ENCODE peak calls at places on chromosomes 3 and 15, in six cellular contexts. F, I, B, O, M and H are unnamed samples.

GRCh38 chr15:63497642-63498100 is 6.7 kb upstream of the USP3 start:
- DNase-seq in F (no peak), M (no peak), O (peak; percentile 71), B (peak; percentile 93), I (peak; percentile 37), H (peak; percentile 53)

GRCh38 chr3:124767259-124767658 is 37.0 kb downstream of the UMPS start:
- DNase-seq in I (no peak), B (no peak), M (no peak), F (no peak), O (no peak), H (no peak)

GRCh38 chr15:92091155-92091734 is 237.7 kb downstream of the SLCO3A1 start:
- DNase-seq in F (peak; percentile 82), O (peak; percentile 49), I (peak; percentile 60), B (no peak), M (peak; percentile 15), H (peak; percentile 67)

GRCh38 chr3:154018100-154018696 is 103.0 kb upstream of the ARHGEF26 start:
- DNase-seq in B (peak; percentile 49), M (peak; percentile 45), O (no peak), I (peak; percentile 45), F (peak; percentile 23), H (no peak)

GRCh38 chr3:35393916-35394315 is 245.4 kb upstream of the ARPP21 start:
- DNase-seq in B (no peak), F (no peak), M (no peak), I (no peak), O (no peak), H (no peak)

GRCh38 chr15:95604634-95605036 is 725.9 kb upstream of the NR2F2 start:
- DNase-seq in B (no peak), F (no peak), I (peak; percentile 22), O (peak; percentile 7), M (no peak), H (no peak)

GRCh38 chr15:57624730-57625129 is 33.0 kb downstream of the MYZAP start:
- DNase-seq in I (no peak), B (no peak), M (no peak), O (no peak), F (no peak), H (no peak)

GRCh38 chr3:72679540-72680198 is 168.6 kb downstream of the SHQ1 start:
- DNase-seq in B (no peak), I (no peak), O (no peak), F (no peak), M (no peak), H (no peak)

GRCh38 chr3:74824366-74824765 is 209.9 kb upstream of the CNTN3 start:
- DNase-seq in M (no peak), I (no peak), O (no peak), B (no peak), F (no peak), H (no peak)

GRCh38 chr3:107236661-107237375 is 140.4 kb upstream of the CCDC54 start:
- DNase-seq in O (no peak), M (no peak), I (no peak), B (no peak), F (no peak), H (no peak)

GRCh38 chr3:113523241-113523640 is 8.3 kb upstream of the SPICE1 start:
- DNase-seq in F (no peak), I (no peak), O (no peak), B (no peak), M (no peak), H (no peak)

GRCh38 chr15:38941399-38941953 is 376.9 kb upstream of the RASGRP1 start:
- DNase-seq in F (no peak), M (no peak), B (no peak), I (no peak), O (no peak), H (no peak)

GRCh38 chr15:51450001-51450400 is 108.5 kb downstream of the GLDN start:
- DNase-seq in M (peak; percentile 72), F (no peak), B (no peak), I (peak; percentile 11), O (peak; percentile 38), H (no peak)

GRCh38 chr3:16319307-16319706 is 54.3 kb downstream of the OXNAD1 start:
- DNase-seq in F (peak; percentile 60), B (no peak), M (peak; percentile 13), I (peak; percentile 33), O (no peak), H (no peak)

GRCh38 chr15:64947211-64947610 is 35.5 kb downstream of the ANKDD1A start:
- DNase-seq in F (no peak), O (no peak), M (no peak), B (no peak), I (no peak), H (no peak)

GRCh38 chr3:127739347-127740135 is 66.8 kb downstream of the ABTB1 start:
- DNase-seq in I (no peak), F (no peak), M (no peak), B (peak; percentile 64), O (no peak), H (no peak)

GRCh38 chr3:11478167-11478566 is 165.5 kb downstream of the VGLL4 start:
- DNase-seq in I (no peak), M (no peak), O (no peak), F (no peak), B (no peak), H (no peak)

GRCh38 chr3:133377396-133377795 is 22.5 kb upstream of the BFSP2 start:
- DNase-seq in I (peak; percentile 27), B (no peak), M (no peak), O (no peak), F (peak; percentile 41), H (no peak)

GRCh38 chr3:192870785-192871184 is 46.9 kb downstream of the MB21D2 start:
- DNase-seq in O (no peak), I (no peak), B (no peak), F (no peak), M (no peak), H (no peak)

GRCh38 chr3:187641319-187641976 is 28.7 kb downstream of the SST start:
- DNase-seq in B (no peak), F (no peak), I (no peak), O (no peak), M (no peak), H (no peak)

GRCh38 chr3:109081746-109082510 is 36.0 kb downstream of the MORC1 start:
- DNase-seq in I (peak; percentile 53), F (peak; percentile 30), O (peak; percentile 56), B (no peak), M (peak; percentile 48), H (no peak)

GRCh38 chr3:44337253-44337652 is 1.3 kb upstream of the TCAIM start:
- DNase-seq in O (no peak), I (no peak), M (no peak), F (no peak), B (no peak), H (no peak)

GRCh38 chr3:102165367-102165766 is 269.4 kb upstream of the ZPLD1 start:
- DNase-seq in F (no peak), I (no peak), B (no peak), M (no peak), O (no peak), H (no peak)

GRCh38 chr3:30779686-30780287 is 114.7 kb downstream of the GADL1 start:
- DNase-seq in F (peak; percentile 34), B (no peak), M (peak; percentile 16), I (peak; percentile 38), O (peak; percentile 4), H (no peak)

GRCh38 chr3:172877011-172877410 is 126.5 kb downstream of the ECT2 start:
- DNase-seq in O (no peak), M (no peak), F (no peak), I (no peak), B (no peak), H (no peak)

GRCh38 chr3:16482770-16483531 is 30.5 kb downstream of the RFTN1 start:
- DNase-seq in O (peak; percentile 24), I (peak; percentile 46), F (no peak), B (peak; percentile 88), M (no peak), H (no peak)

GRCh38 chr15:65869954-65870871 is 922 bp downstream of the RAB11A start:
- DNase-seq in I (peak; percentile 65), F (peak; percentile 60), M (no peak), B (peak; percentile 84), O (peak; percentile 63), H (peak; percentile 59)

GRCh38 chr3:147813256-147813655 is 404.1 kb downstream of the ZIC1 start:
- DNase-seq in O (no peak), M (no peak), I (no peak), B (no peak), F (no peak), H (no peak)

GRCh38 chr3:137642831-137643230 is 121.3 kb upstream of the SOX14 start:
- DNase-seq in O (peak; percentile 24), M (no peak), I (no peak), B (no peak), F (peak; percentile 16), H (peak; percentile 39)

GRCh38 chr15:78102211-78102610 is 9.8 kb downstream of the SH2D7 start:
- DNase-seq in B (no peak), I (no peak), O (no peak), F (no peak), M (no peak), H (no peak)

GRCh38 chr3:52529376-52530333 is 4.0 kb downstream of the NT5DC2 start:
- DNase-seq in O (peak; percentile 25), B (no peak), M (no peak), I (no peak), F (no peak), H (peak; percentile 23)

DNA sequence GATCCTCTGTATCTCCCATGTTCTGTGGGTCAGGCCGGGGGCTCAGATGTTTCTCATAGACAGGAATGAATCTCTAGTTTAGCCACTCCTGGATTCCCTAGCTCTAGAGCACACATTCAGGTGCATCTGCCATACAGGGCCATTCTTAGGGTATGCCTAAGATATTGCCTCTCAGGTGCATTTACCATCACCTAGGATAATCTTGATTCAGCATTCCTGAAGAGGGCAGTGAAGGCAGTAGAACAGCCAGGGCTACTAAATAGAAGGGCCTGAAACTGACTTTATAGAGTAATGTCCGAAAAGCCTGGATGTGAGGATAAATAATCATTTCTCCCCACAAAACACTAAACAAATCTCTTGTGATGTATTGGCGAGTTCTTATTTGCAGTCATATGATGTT is 882.0 kb downstream of the AGBL1 start:
- DNase-seq in F (no peak), O (no peak), B (no peak), M (no peak), I (no peak), H (no peak)
- H3K9me3 ChIP-seq in F (no peaks in the 10 kb centered on the region), O (no peaks in the 10 kb centered on the region), B (peaks cover 11% of the 10 kb centered on the region), M (peaks cover 22% of the 10 kb centered on the region), I (peaks cover 3% of the 10 kb centered on the region), H (no peaks in the 10 kb centered on the region)

GRCh38 chr15:74464216-74464615 is 3.3 kb upstream of the UBL7 start:
- DNase-seq in M (no peak), B (no peak), F (no peak), I (no peak), O (peak; percentile 7), H (no peak)
- TF ChIP-seq POLR2A in M (no peak), B (no peak), F (no peak), I (no peak), O (no peak), H (no peak)

GRCh38 chr3:354433-354832 is 157.9 kb downstream of the CHL1 start:
- DNase-seq in M (peak; percentile 19), I (peak; percentile 51), B (no peak), F (peak; percentile 60), O (peak; percentile 42), H (no peak)
- H3K9me3 ChIP-seq in M (peaks cover 3% of the 10 kb centered on the region), I (no peaks in the 10 kb centered on the region), B (no peaks in the 10 kb centered on the region), F (no peaks in the 10 kb centered on the region), O (no peaks in the 10 kb centered on the region), H (no peaks in the 10 kb centered on the region)

DNA sequence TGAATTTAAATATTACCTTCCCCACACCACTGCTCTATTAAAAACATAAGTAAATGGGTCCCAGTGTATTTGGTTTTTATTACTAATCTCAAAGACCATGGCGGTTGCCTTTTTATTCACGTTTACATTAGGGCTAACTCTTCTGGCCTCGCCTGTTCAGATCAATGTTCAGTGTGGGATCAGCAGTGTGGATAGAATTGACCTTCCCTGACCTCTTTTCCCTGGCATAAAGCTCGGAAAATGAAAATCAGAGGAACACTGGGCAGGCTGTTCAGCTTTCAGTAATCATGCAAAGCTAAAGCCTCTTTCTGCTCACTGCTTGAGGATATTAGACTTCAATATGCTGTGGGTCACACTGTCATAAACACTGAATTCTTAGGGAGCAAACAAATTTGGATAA is 422.6 kb upstream of the ONECUT1 start:
- DNase-seq in F (no peak), I (no peak), O (no peak), M (no peak), B (no peak), H (no peak)
- TF ChIP-seq POLR2A in F (no peak), I (no peak), O (no peak), M (no peak), B (no peak), H (no peak)